ENCODE peak calls at places on chromosomes 1 and 21, in five cellular contexts. One of them, this sample, is unnamed.

GRCh38 chr1:203351037-203351625 is at the start of gene FMOD:
- DNase-seq in NCI-H774: no peak
- DNase-seq in stimulated activated CD8-positive, alpha-beta memory T cell treated with anti-CD3 and anti-CD28 coated beads, Interleukin-2, amount 100 ng/mL, for 1 hour: no peak
- DNase-seq in Panc1: no peak
- DNase-seq in activated CD8-positive, alpha-beta memory T cell treated with anti-CD3 and anti-CD28 coated beads for 24 hours: no peak
- DNase-seq in this sample: no peak

GRCh38 chr1:82160036-82160435 is 359.3 kb downstream of the ADGRL2 start:
- DNase-seq in NCI-H774: no peak
- DNase-seq in stimulated activated CD8-positive, alpha-beta memory T cell treated with anti-CD3 and anti-CD28 coated beads, Interleukin-2, amount 100 ng/mL, for 1 hour: no peak
- DNase-seq in Panc1: no peak
- DNase-seq in activated CD8-positive, alpha-beta memory T cell treated with anti-CD3 and anti-CD28 coated beads for 24 hours: no peak
- DNase-seq in this sample: no peak

GRCh38 chr1:5390497-5390896 is 601.7 kb downstream of the NPHP4 start:
- DNase-seq in NCI-H774: no peak
- DNase-seq in stimulated activated CD8-positive, alpha-beta memory T cell treated with anti-CD3 and anti-CD28 coated beads, Interleukin-2, amount 100 ng/mL, for 1 hour: no peak
- DNase-seq in Panc1: no peak
- DNase-seq in activated CD8-positive, alpha-beta memory T cell treated with anti-CD3 and anti-CD28 coated beads for 24 hours: no peak
- DNase-seq in this sample: no peak

GRCh38 chr1:16302709-16303627 is 49.3 kb downstream of the FBXO42 start:
- DNase-seq in NCI-H774: no peak
- DNase-seq in stimulated activated CD8-positive, alpha-beta memory T cell treated with anti-CD3 and anti-CD28 coated beads, Interleukin-2, amount 100 ng/mL, for 1 hour: no peak
- DNase-seq in Panc1: no peak
- DNase-seq in activated CD8-positive, alpha-beta memory T cell treated with anti-CD3 and anti-CD28 coated beads for 24 hours: no peak
- DNase-seq in this sample: no peak

GRCh38 chr1:225962440-225962975 is 21.5 kb upstream of the LEFTY2 start:
- DNase-seq in NCI-H774: peak; percentile 22
- DNase-seq in stimulated activated CD8-positive, alpha-beta memory T cell treated with anti-CD3 and anti-CD28 coated beads, Interleukin-2, amount 100 ng/mL, for 1 hour: peak; percentile 32
- DNase-seq in Panc1: no peak
- DNase-seq in activated CD8-positive, alpha-beta memory T cell treated with anti-CD3 and anti-CD28 coated beads for 24 hours: peak; percentile 87
- DNase-seq in this sample: no peak

GRCh38 chr1:22969224-22969829 is 3.3 kb downstream of the LACTBL1 start:
- DNase-seq in NCI-H774: peak; percentile 1
- DNase-seq in stimulated activated CD8-positive, alpha-beta memory T cell treated with anti-CD3 and anti-CD28 coated beads, Interleukin-2, amount 100 ng/mL, for 1 hour: no peak
- DNase-seq in Panc1: no peak
- DNase-seq in activated CD8-positive, alpha-beta memory T cell treated with anti-CD3 and anti-CD28 coated beads for 24 hours: no peak
- DNase-seq in this sample: no peak

GRCh38 chr1:244778356-244778755 is 57.1 kb upstream of the COX20 start:
- DNase-seq in NCI-H774: no peak
- DNase-seq in stimulated activated CD8-positive, alpha-beta memory T cell treated with anti-CD3 and anti-CD28 coated beads, Interleukin-2, amount 100 ng/mL, for 1 hour: no peak
- DNase-seq in Panc1: no peak
- DNase-seq in activated CD8-positive, alpha-beta memory T cell treated with anti-CD3 and anti-CD28 coated beads for 24 hours: no peak
- DNase-seq in this sample: peak; percentile 19

GRCh38 chr1:31773861-31774260 is 9.7 kb upstream of the ADGRB2 start:
- DNase-seq in NCI-H774: no peak
- DNase-seq in stimulated activated CD8-positive, alpha-beta memory T cell treated with anti-CD3 and anti-CD28 coated beads, Interleukin-2, amount 100 ng/mL, for 1 hour: no peak
- DNase-seq in Panc1: no peak
- DNase-seq in activated CD8-positive, alpha-beta memory T cell treated with anti-CD3 and anti-CD28 coated beads for 24 hours: no peak
- DNase-seq in this sample: no peak

GRCh38 chr1:98292994-98293393 is 368.5 kb upstream of the SNX7 start:
- DNase-seq in NCI-H774: no peak
- DNase-seq in stimulated activated CD8-positive, alpha-beta memory T cell treated with anti-CD3 and anti-CD28 coated beads, Interleukin-2, amount 100 ng/mL, for 1 hour: no peak
- DNase-seq in Panc1: no peak
- DNase-seq in activated CD8-positive, alpha-beta memory T cell treated with anti-CD3 and anti-CD28 coated beads for 24 hours: no peak
- DNase-seq in this sample: no peak

GRCh38 chr1:41983451-41983850 is 64.7 kb upstream of the HIVEP3 start:
- DNase-seq in NCI-H774: no peak
- DNase-seq in stimulated activated CD8-positive, alpha-beta memory T cell treated with anti-CD3 and anti-CD28 coated beads, Interleukin-2, amount 100 ng/mL, for 1 hour: no peak
- DNase-seq in Panc1: no peak
- DNase-seq in activated CD8-positive, alpha-beta memory T cell treated with anti-CD3 and anti-CD28 coated beads for 24 hours: no peak
- DNase-seq in this sample: no peak

GRCh38 chr1:39592069-39592468 is 15.5 kb upstream of the PABPC4 start:
- DNase-seq in NCI-H774: no peak
- DNase-seq in stimulated activated CD8-positive, alpha-beta memory T cell treated with anti-CD3 and anti-CD28 coated beads, Interleukin-2, amount 100 ng/mL, for 1 hour: no peak
- DNase-seq in Panc1: no peak
- DNase-seq in activated CD8-positive, alpha-beta memory T cell treated with anti-CD3 and anti-CD28 coated beads for 24 hours: no peak
- DNase-seq in this sample: no peak

GRCh38 chr1:230857822-230858221 is 10.5 kb downstream of the C1orf198 start:
- DNase-seq in NCI-H774: no peak
- DNase-seq in stimulated activated CD8-positive, alpha-beta memory T cell treated with anti-CD3 and anti-CD28 coated beads, Interleukin-2, amount 100 ng/mL, for 1 hour: no peak
- DNase-seq in Panc1: no peak
- DNase-seq in activated CD8-positive, alpha-beta memory T cell treated with anti-CD3 and anti-CD28 coated beads for 24 hours: no peak
- DNase-seq in this sample: no peak

GRCh38 chr1:151862604-151863003 is 9.1 kb upstream of the THEM5 start:
- DNase-seq in NCI-H774: no peak
- DNase-seq in stimulated activated CD8-positive, alpha-beta memory T cell treated with anti-CD3 and anti-CD28 coated beads, Interleukin-2, amount 100 ng/mL, for 1 hour: no peak
- DNase-seq in Panc1: no peak
- DNase-seq in activated CD8-positive, alpha-beta memory T cell treated with anti-CD3 and anti-CD28 coated beads for 24 hours: no peak
- DNase-seq in this sample: no peak

GRCh38 chr1:14939527-14940284 is 213.8 kb upstream of the TMEM51 start:
- DNase-seq in NCI-H774: no peak
- DNase-seq in stimulated activated CD8-positive, alpha-beta memory T cell treated with anti-CD3 and anti-CD28 coated beads, Interleukin-2, amount 100 ng/mL, for 1 hour: no peak
- DNase-seq in Panc1: no peak
- DNase-seq in activated CD8-positive, alpha-beta memory T cell treated with anti-CD3 and anti-CD28 coated beads for 24 hours: no peak
- DNase-seq in this sample: no peak

GRCh38 chr1:94690033-94690712 is 130.0 kb upstream of the SLC44A3 start:
- DNase-seq in NCI-H774: no peak
- DNase-seq in stimulated activated CD8-positive, alpha-beta memory T cell treated with anti-CD3 and anti-CD28 coated beads, Interleukin-2, amount 100 ng/mL, for 1 hour: no peak
- DNase-seq in Panc1: no peak
- DNase-seq in activated CD8-positive, alpha-beta memory T cell treated with anti-CD3 and anti-CD28 coated beads for 24 hours: no peak
- DNase-seq in this sample: no peak

GRCh38 chr21:38258803-38259485 is 2.2 kb downstream of the KCNJ15 start:
- DNase-seq in NCI-H774: no peak
- DNase-seq in stimulated activated CD8-positive, alpha-beta memory T cell treated with anti-CD3 and anti-CD28 coated beads, Interleukin-2, amount 100 ng/mL, for 1 hour: no peak
- DNase-seq in Panc1: no peak
- DNase-seq in activated CD8-positive, alpha-beta memory T cell treated with anti-CD3 and anti-CD28 coated beads for 24 hours: no peak
- DNase-seq in this sample: no peak

GRCh38 chr21:44706026-44706705 is 5.2 kb downstream of the TSPEAR start:
- DNase-seq in NCI-H774: no peak
- DNase-seq in stimulated activated CD8-positive, alpha-beta memory T cell treated with anti-CD3 and anti-CD28 coated beads, Interleukin-2, amount 100 ng/mL, for 1 hour: no peak
- DNase-seq in Panc1: no peak
- DNase-seq in activated CD8-positive, alpha-beta memory T cell treated with anti-CD3 and anti-CD28 coated beads for 24 hours: peak; percentile 28
- DNase-seq in this sample: no peak

GRCh38 chr21:34962586-34963222 is 86.4 kb downstream of the RUNX1 start:
- DNase-seq in NCI-H774: no peak
- DNase-seq in stimulated activated CD8-positive, alpha-beta memory T cell treated with anti-CD3 and anti-CD28 coated beads, Interleukin-2, amount 100 ng/mL, for 1 hour: no peak
- DNase-seq in Panc1: no peak
- DNase-seq in activated CD8-positive, alpha-beta memory T cell treated with anti-CD3 and anti-CD28 coated beads for 24 hours: no peak
- DNase-seq in this sample: no peak

GRCh38 chr21:36835383-36835795 is 131.1 kb downstream of the HLCS start:
- DNase-seq in NCI-H774: no peak
- DNase-seq in stimulated activated CD8-positive, alpha-beta memory T cell treated with anti-CD3 and anti-CD28 coated beads, Interleukin-2, amount 100 ng/mL, for 1 hour: no peak
- DNase-seq in Panc1: no peak
- DNase-seq in activated CD8-positive, alpha-beta memory T cell treated with anti-CD3 and anti-CD28 coated beads for 24 hours: no peak
- DNase-seq in this sample: no peak

GRCh38 chr21:46152939-46153258 is 2.5 kb downstream of the FTCD start:
- DNase-seq in NCI-H774: no peak
- DNase-seq in stimulated activated CD8-positive, alpha-beta memory T cell treated with anti-CD3 and anti-CD28 coated beads, Interleukin-2, amount 100 ng/mL, for 1 hour: no peak
- DNase-seq in Panc1: no peak
- DNase-seq in activated CD8-positive, alpha-beta memory T cell treated with anti-CD3 and anti-CD28 coated beads for 24 hours: no peak
- DNase-seq in this sample: no peak

GRCh38 chr1:117048431-117049133 is 11.5 kb upstream of the TTF2 start:
- DNase-seq in NCI-H774: no peak
- DNase-seq in stimulated activated CD8-positive, alpha-beta memory T cell treated with anti-CD3 and anti-CD28 coated beads, Interleukin-2, amount 100 ng/mL, for 1 hour: no peak
- DNase-seq in Panc1: no peak
- DNase-seq in activated CD8-positive, alpha-beta memory T cell treated with anti-CD3 and anti-CD28 coated beads for 24 hours: no peak
- DNase-seq in this sample: no peak

GRCh38 chr1:190679032-190679431 is 201.4 kb upstream of the BRINP3 start:
- DNase-seq in NCI-H774: no peak
- DNase-seq in stimulated activated CD8-positive, alpha-beta memory T cell treated with anti-CD3 and anti-CD28 coated beads, Interleukin-2, amount 100 ng/mL, for 1 hour: no peak
- DNase-seq in Panc1: no peak
- DNase-seq in activated CD8-positive, alpha-beta memory T cell treated with anti-CD3 and anti-CD28 coated beads for 24 hours: no peak
- DNase-seq in this sample: no peak